ENCODE peak calls at places on chromosome 14, in six cellular contexts. Y is RWPE1, T is EL, M is COR-L47, J is retina, O is AG08396. Z is an unnamed sample.

GRCh38 chr14:96748371-96748770 is 48.8 kb upstream of the VRK1 start:
- DNase-seq in Y (no peak), O (no peak), T (no peak), M (peak; percentile 91), J (no peak), Z (no peak)

GRCh38 chr14:35678403-35679028 is 130.6 kb downstream of the RALGAPA1 start:
- DNase-seq in Y (no peak), J (no peak), O (no peak), T (no peak), M (no peak), Z (no peak)

GRCh38 chr14:67999290-67999689 is 179.7 kb downstream of the RAD51B start:
- DNase-seq in Y (no peak), O (no peak), J (no peak), M (no peak), T (peak; percentile 61), Z (no peak)

GRCh38 chr14:94646481-94646880 is 34.3 kb downstream of the SERPINA3 start:
- DNase-seq in J (no peak), T (peak; percentile 51), Y (no peak), O (peak; percentile 29), M (no peak), Z (no peak)

GRCh38 chr14:104392396-104393198 is 187.0 kb upstream of the C14orf180 start:
- DNase-seq in Y (no peak), J (no peak), M (no peak), T (no peak), O (no peak), Z (peak; percentile 61)

GRCh38 chr14:77106666-77107065 is 8.6 kb downstream of the CIPC start:
- DNase-seq in M (no peak), Y (no peak), J (no peak), T (no peak), O (no peak), Z (no peak)

GRCh38 chr14:90450667-90451066 is 53.8 kb downstream of the CALM1 start:
- DNase-seq in M (no peak), J (no peak), O (no peak), Y (no peak), T (no peak), Z (no peak)

GRCh38 chr14:63770187-63770807 is 42.4 kb upstream of the SGPP1 start:
- DNase-seq in J (no peak), M (no peak), Y (peak; percentile 30), O (peak; percentile 36), T (peak; percentile 57), Z (no peak)

GRCh38 chr14:99581371-99581770 is 22.6 kb downstream of the CCDC85C start:
- DNase-seq in J (peak; percentile 87), M (no peak), O (no peak), Y (no peak), T (no peak), Z (no peak)

GRCh38 chr14:33686218-33686617 is 264.7 kb downstream of the EGLN3 start:
- DNase-seq in M (no peak), T (peak; percentile 94), Y (peak; percentile 85), O (no peak), J (no peak), Z (no peak)

GRCh38 chr14:77868552-77869300 is 68.8 kb downstream of the ADCK1 start:
- DNase-seq in Y (no peak), J (peak; percentile 56), O (no peak), T (no peak), M (peak; percentile 33), Z (no peak)

GRCh38 chr14:22657861-22658260 is 13.7 kb upstream of the OR6J1 start:
- DNase-seq in M (no peak), Y (peak; percentile 27), O (no peak), T (peak; percentile 46), J (no peak), Z (no peak)

GRCh38 chr14:68345738-68346137 is 447.1 kb downstream of the ZFP36L1 start:
- DNase-seq in M (no peak), O (no peak), T (no peak), Y (no peak), J (no peak), Z (no peak)

GRCh38 chr14:36751920-36752319 is 90.3 kb downstream of the PAX9 start:
- DNase-seq in M (no peak), T (no peak), O (no peak), Y (no peak), J (no peak), Z (no peak)

GRCh38 chr14:75709207-75709812 is 48.3 kb downstream of the TTLL5 start:
- DNase-seq in T (peak; percentile 75), Y (peak; percentile 64), M (peak; percentile 65), O (peak; percentile 63), J (peak; percentile 68), Z (no peak)

GRCh38 chr14:98888281-98888680 is 383.7 kb downstream of the BCL11B start:
- DNase-seq in M (no peak), O (no peak), T (no peak), Y (no peak), J (no peak), Z (no peak)

GRCh38 chr14:67881225-67881624 is 61.6 kb downstream of the RAD51B start:
- DNase-seq in M (no peak), O (no peak), J (no peak), Y (no peak), T (no peak), Z (no peak)

GRCh38 chr14:68260121-68260520 is 440.5 kb downstream of the RAD51B start:
- DNase-seq in O (no peak), M (no peak), T (no peak), J (no peak), Y (no peak), Z (no peak)

GRCh38 chr14:81435048-81435577 is 35.0 kb upstream of the STON2 start:
- DNase-seq in O (no peak), J (peak; percentile 18), Y (no peak), M (no peak), T (no peak), Z (no peak)

GRCh38 chr14:50797250-50798047 is 33.5 kb downstream of the NIN start:
- DNase-seq in J (no peak), Y (no peak), O (no peak), M (no peak), T (no peak), Z (no peak)

GRCh38 chr14:102508410-102508773 is 1.2 kb downstream of the ANKRD9 start:
- DNase-seq in Y (peak; percentile 82), T (no peak), M (peak; percentile 41), J (no peak), O (no peak), Z (no peak)

GRCh38 chr14:89618821-89619551 is 202.0 kb upstream of the FOXN3 start:
- DNase-seq in J (peak; percentile 89), O (peak; percentile 91), Y (peak; percentile 69), T (peak; percentile 72), M (peak; percentile 50), Z (peak; percentile 95)

GRCh38 chr14:24032727-24033418 is 18.9 kb upstream of the CARMIL3 start:
- DNase-seq in O (peak; percentile 51), T (peak; percentile 59), Y (peak; percentile 75), M (no peak), J (no peak), Z (no peak)

GRCh38 chr14:103894723-103895059 is 33.6 kb upstream of the TDRD9 start:
- DNase-seq in O (no peak), J (no peak), M (no peak), T (no peak), Y (no peak), Z (no peak)

GRCh38 chr14:98684486-98684885 is 587.5 kb downstream of the BCL11B start:
- DNase-seq in O (no peak), T (no peak), J (no peak), Y (no peak), M (no peak), Z (no peak)

GRCh38 chr14:104194716-104195115 is 56.3 kb downstream of the KIF26A start:
- DNase-seq in M (no peak), T (no peak), Y (no peak), O (no peak), J (no peak), Z (no peak)

GRCh38 chr14:75041613-75042012 is 9.7 kb downstream of the MLH3 start:
- DNase-seq in T (no peak), O (no peak), Y (peak; percentile 27), J (no peak), M (no peak), Z (no peak)

GRCh38 chr14:80974338-80975078 is 19.1 kb downstream of the TSHR start:
- DNase-seq in J (peak; percentile 23), O (no peak), M (no peak), Y (no peak), T (no peak), Z (no peak)

GRCh38 chr14:99273025-99273723 is 1.2 kb upstream of the BCL11B start:
- DNase-seq in O (peak; percentile 27), T (peak; percentile 11), Y (peak; percentile 38), J (peak; percentile 81), M (peak; percentile 51), Z (no peak)

GRCh38 chr14:96660667-96661066 is 136.5 kb upstream of the VRK1 start:
- DNase-seq in Y (no peak), J (no peak), T (no peak), O (no peak), M (peak; percentile 61), Z (no peak)

GRCh38 chr14:104602933-104603325 is 1.6 kb downstream of the TMEM179 start:
- DNase-seq in T (no peak), O (no peak), Y (no peak), M (no peak), J (no peak), Z (peak; percentile 44)

GRCh38 chr14:67285876-67286452 is 44.7 kb downstream of the PALS1 start:
- DNase-seq in M (peak; percentile 53), Y (peak; percentile 34), T (peak; percentile 43), J (peak; percentile 17), O (no peak), Z (no peak)

GRCh38 chr14:24098927-24099813 is 5.1 kb downstream of the PCK2 start:
- DNase-seq in J (no peak), O (no peak), T (no peak), M (peak; percentile 37), Y (no peak), Z (peak; percentile 74)

GRCh38 chr14:33901429-33902155 is 49.3 kb downstream of the EGLN3 start:
- DNase-seq in T (no peak), J (no peak), O (no peak), Y (no peak), M (no peak), Z (no peak)

GRCh38 chr14:94663965-94664704 is 51.9 kb downstream of the SERPINA3 start:
- DNase-seq in J (no peak), O (no peak), T (no peak), Y (no peak), M (no peak), Z (no peak)

GRCh38 chr14:55123101-55123500 is 6.0 kb upstream of the LGALS3 start:
- DNase-seq in J (no peak), T (peak; percentile 90), O (peak; percentile 80), M (peak; percentile 12), Y (no peak), Z (no peak)

Z was measured in spleen.